ENCODE peak calls at places on chromosome 19, in six cellular contexts. J is GM23338, D is prostate gland, B is K562, X is H1, A is stomach. S is an unnamed sample.

GRCh38 chr19:10517760-10518443 is 655 bp upstream of the S1PR5 start:
- DNase-seq in X (no peak), B (peak; percentile 88), J (peak; percentile 57), A (no peak), D (peak; percentile 38), S (no peak)

GRCh38 chr19:37977391-37977790 is 70.4 kb downstream of the SIPA1L3 start:
- DNase-seq in X (no peak), D (no peak), B (no peak), J (no peak), A (no peak), S (no peak)

GRCh38 chr19:43504426-43505185 is at the start of gene PHLDB3:
- DNase-seq in A (peak; percentile 50), X (no peak), D (peak; percentile 70), J (peak; percentile 65), B (peak; percentile 49), S (peak; percentile 57)

GRCh38 chr19:15300533-15301194 is 31.7 kb downstream of the BRD4 start:
- DNase-seq in J (no peak), B (no peak), X (no peak), D (no peak), A (no peak), S (no peak)

GRCh38 chr19:55086730-55087541 is 11.3 kb downstream of the EPS8L1 start:
- DNase-seq in D (peak; percentile 92), J (peak; percentile 100), X (peak; percentile 88), B (no peak), A (peak; percentile 82), S (peak; percentile 85)

GRCh38 chr19:18469245-18470107 is 31.5 kb upstream of the ISYNA1 start:
- DNase-seq in A (peak; percentile 72), D (no peak), X (peak; percentile 53), B (peak; percentile 80), J (peak; percentile 89), S (no peak)

GRCh38 chr19:45716314-45717130 is 14.2 kb downstream of the FBXO46 start:
- DNase-seq in D (peak; percentile 56), J (peak; percentile 61), A (no peak), X (no peak), B (peak; percentile 33), S (peak; percentile 63)

GRCh38 chr19:29311391-29311790 is 98.4 kb upstream of the UQCRFS1 start:
- DNase-seq in D (no peak), A (no peak), X (no peak), B (no peak), J (peak; percentile 39), S (no peak)

GRCh38 chr19:719636-720377 is 11.1 kb downstream of the PALM start:
- DNase-seq in D (no peak), A (no peak), J (peak; percentile 49), X (no peak), B (peak; percentile 91), S (no peak)

GRCh38 chr19:54389556-54389955 is 24.8 kb upstream of the LAIR1 start:
- DNase-seq in B (no peak), A (no peak), J (no peak), X (no peak), D (no peak), S (no peak)

GRCh38 chr19:28864577-28865042 is 348.3 kb downstream of the UQCRFS1 start:
- DNase-seq in X (no peak), A (peak; percentile 82), B (no peak), J (no peak), D (peak; percentile 51), S (no peak)

GRCh38 chr19:48713041-48713863 is 6.3 kb downstream of the MAMSTR start:
- DNase-seq in A (no peak), X (no peak), J (peak; percentile 84), D (no peak), B (peak; percentile 71), S (no peak)

GRCh38 chr19:58562126-58563033 is 4.0 kb upstream of the UBE2M start:
- DNase-seq in X (no peak), D (no peak), B (no peak), J (peak; percentile 78), A (peak; percentile 48), S (no peak)

GRCh38 chr19:14476663-14477401 is 1.7 kb upstream of the PTGER1 start:
- DNase-seq in B (peak; percentile 66), X (no peak), A (peak; percentile 51), J (no peak), D (no peak), S (no peak)

GRCh38 chr19:4713384-4713951 is 10.2 kb downstream of the DPP9 start:
- DNase-seq in J (no peak), A (peak; percentile 96), X (no peak), B (no peak), D (peak; percentile 96), S (peak; percentile 96)

GRCh38 chr19:33311326-33311682 is 9.0 kb upstream of the CEBPA start:
- DNase-seq in X (no peak), D (no peak), B (no peak), A (peak; percentile 68), J (no peak), S (no peak)

GRCh38 chr19:50663280-50663790 is 14.1 kb downstream of the C19orf81 start:
- DNase-seq in A (no peak), B (peak; percentile 60), J (no peak), D (no peak), X (no peak), S (no peak)

GRCh38 chr19:4939466-4939865 is 29.4 kb upstream of the KDM4B start:
- DNase-seq in B (no peak), X (no peak), D (peak; percentile 68), J (no peak), A (peak; percentile 58), S (no peak)

GRCh38 chr19:46967578-46968018 is 52.0 kb upstream of the NPAS1 start:
- DNase-seq in A (peak; percentile 75), X (no peak), J (no peak), B (no peak), D (peak; percentile 75), S (no peak)

GRCh38 chr19:13033244-13033643 is 38.0 kb downstream of the NFIX start:
- DNase-seq in B (no peak), D (no peak), J (no peak), A (no peak), X (no peak), S (no peak)

GRCh38 chr19:2254052-2254872 is 2.0 kb downstream of the JSRP1 start:
- DNase-seq in B (no peak), X (no peak), J (peak; percentile 89), A (no peak), D (no peak), S (no peak)

DNA sequence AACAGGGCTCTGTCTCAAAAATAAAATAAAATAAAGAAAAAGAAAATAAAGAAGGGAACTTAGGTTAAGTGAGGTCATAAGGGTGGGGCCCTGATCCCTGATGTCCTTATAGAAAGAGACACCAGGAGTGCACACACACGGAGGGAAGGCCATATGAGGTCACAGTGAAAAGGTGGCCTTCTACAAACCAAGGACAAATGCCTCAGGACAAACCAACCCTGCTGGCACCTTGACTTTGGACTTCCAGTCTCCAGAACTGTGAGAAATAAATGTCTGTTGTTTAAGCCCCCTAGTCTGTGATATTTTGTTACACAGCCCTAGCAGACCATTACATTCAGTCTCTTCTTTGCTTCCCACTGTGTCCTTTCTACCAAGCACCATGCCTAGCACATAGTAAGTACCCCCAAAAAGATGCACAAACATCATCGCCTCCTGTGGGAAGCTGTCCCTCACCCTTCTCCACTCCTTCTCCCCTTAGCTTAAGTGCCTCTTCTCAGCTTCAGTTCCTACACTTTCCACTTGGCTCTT is 8.4 kb upstream of the ZBTB32 start:
- DNase-seq in D (no peak), A (no peak), B (no peak), J (no peak), X (no peak), S (no peak)
- TF ChIP-seq POLR2AphosphoS5 in D (no peak), A (no peak), B (no peak), J (no peak), X (no peak), S (no peak)

DNA sequence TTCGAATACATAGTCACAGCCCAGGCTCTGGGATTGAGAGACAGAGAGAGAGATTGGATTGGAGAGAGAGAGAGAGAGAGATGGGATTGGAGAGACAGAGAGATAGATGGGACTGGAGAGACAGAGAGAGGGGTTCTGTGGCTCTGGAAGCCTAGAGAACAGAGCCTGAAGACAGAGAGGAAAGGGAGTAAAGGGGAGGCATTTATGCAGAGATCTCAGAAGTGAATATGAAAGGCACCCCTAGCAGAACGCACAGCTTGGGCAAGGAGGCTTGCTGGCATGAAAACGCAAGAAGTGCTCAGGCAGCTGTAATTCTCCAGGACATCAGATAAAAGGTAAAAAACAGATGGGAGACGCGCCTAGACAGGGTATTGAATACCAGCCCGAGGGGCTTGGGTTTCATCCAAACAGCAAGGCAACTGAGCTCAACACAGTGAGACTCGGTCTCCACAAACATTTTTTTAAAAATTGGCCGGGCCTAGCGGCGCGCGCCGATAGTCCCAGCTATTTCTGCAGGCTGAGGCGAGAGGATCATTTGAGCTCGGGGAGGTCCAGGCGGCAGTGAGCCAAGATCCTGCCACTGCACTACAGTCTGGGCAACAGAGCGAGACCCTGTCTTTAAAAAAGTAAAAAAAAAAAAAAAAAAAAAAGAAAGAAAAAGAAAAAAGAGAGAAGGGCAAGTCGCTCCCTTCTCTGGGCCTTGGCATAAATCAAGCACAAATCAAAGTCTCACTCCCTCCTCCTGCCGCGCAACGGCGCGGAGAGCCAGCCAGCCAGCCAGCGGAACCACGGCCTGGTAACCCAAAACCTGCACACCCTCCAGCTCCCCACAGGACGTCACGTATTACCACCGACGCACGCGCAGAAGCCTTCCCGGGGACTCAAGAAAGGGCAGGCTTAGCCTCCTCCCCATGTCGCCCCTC is 769 bp upstream of the PPP2R1A start:
- DNase-seq in D (peak; percentile 70), B (peak; percentile 92), J (peak; percentile 66), X (peak; percentile 25), A (no peak), S (peak; percentile 98)
- TF ChIP-seq POLR2AphosphoS5 in D (peak; percentile 93), B (no peak), J (peak; percentile 42), X (peak; percentile 61), A (peak; percentile 93), S (peak; percentile 18)

DNA sequence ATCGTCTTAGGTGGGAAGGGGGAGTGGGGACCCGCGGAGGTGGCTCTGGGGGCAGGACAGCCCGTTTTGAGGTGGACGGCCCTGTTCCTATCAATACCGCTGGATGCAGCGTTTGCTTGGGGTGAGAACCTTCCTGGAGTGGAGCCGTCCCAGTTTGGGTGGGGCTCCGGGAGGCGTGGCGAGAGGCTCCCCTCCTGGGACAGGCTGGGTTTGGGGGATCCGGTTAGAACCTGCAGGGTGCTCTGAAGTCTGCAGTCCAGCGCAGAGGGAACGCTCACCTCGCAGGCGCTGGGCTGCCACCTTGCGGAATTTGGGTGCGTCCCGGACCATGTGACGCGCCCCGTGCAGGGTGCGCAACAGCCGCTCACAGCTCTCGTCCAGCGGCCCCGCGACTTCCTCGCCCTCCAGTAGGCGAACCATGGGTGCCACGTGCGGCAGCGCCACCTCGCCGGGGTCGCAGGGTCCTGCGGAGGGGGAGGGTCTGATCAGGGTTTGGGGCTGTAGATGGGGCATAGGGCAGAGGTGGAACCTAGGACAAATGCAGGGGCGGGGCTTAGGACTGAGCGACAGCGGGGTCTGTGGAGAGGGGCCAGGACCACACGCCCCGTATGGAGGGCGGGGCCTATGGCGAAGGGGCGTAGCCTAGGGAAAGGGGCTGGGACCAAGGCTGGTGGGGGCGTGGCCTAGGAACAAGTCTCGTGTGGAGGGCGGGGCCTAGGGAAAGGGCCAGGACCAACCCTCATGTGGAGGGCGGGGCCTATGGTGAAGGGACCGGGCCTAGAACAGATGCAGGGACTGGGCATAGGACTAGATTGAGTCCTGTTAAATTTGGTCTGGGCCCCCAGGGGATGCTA is 13.8 kb downstream of the SH2D3A start:
- DNase-seq in J (peak; percentile 99), B (peak; percentile 96), X (peak; percentile 97), A (peak; percentile 87), D (no peak), S (no peak)
- TF ChIP-seq POLR2AphosphoS5 in J (peak; percentile 61), B (peak; percentile 48), X (no peak), A (peak; percentile 29), D (peak; percentile 47), S (no peak)

GRCh38 chr19:40431698-40432097 is 5.9 kb upstream of the SERTAD1 start:
- DNase-seq in A (no peak), B (no peak), J (no peak), X (no peak), D (no peak), S (no peak)

GRCh38 chr19:40438284-40438683 is 5.9 kb downstream of the SERTAD3 start:
- DNase-seq in X (no peak), B (no peak), D (no peak), A (no peak), J (no peak), S (no peak)

GRCh38 chr19:40433391-40434216 is 7.8 kb upstream of the SERTAD1 start:
- DNase-seq in J (peak; percentile 91), A (peak; percentile 91), D (peak; percentile 89), X (no peak), B (peak; percentile 92), S (peak; percentile 88)
- TF ChIP-seq POLR2AphosphoS5 in J (peak; percentile 52), A (peak; percentile 40), D (peak; percentile 68), X (peak; percentile 36), B (peak; percentile 46), S (peak; percentile 82)

S was measured in breast epithelium.